ENCODE peak calls at places on chromosomes 2 and 18, in ten cellular contexts. S is lower lobe of right lung; F is CD4-positive, alpha-beta T cell; M is CD4-positive, CD25-positive, alpha-beta regulatory T cell; W is CD8-positive, alpha-beta memory T cell; T is right cardiac atrium; U is spleen; Y is uterus; N is tibial artery; D is sigmoid colon. V is an unnamed sample.
A peak's percentile ranks its signal among the peaks of the same experiment; 100 is the strongest.

GRCh38 chr2:85278361-85278760 is 49.4 kb downstream of the TGOLN2 start:
- DNase-seq in S (no peak), F (no peak), M (no peak), W (no peak), T (no peak), U (no peak), Y (no peak), N (no peak), D (no peak), V (no peak)

GRCh38 chr2:121650554-121650930 is 1.3 kb upstream of the CLASP1 start:
- DNase-seq in S (no peak), F (no peak), M (no peak), W (no peak), T (no peak), U (no peak), Y (no peak), N (no peak), D (no peak), V (no peak)

GRCh38 chr2:16223481-16224177 is 283.3 kb downstream of the MYCN start:
- DNase-seq in S (no peak), F (no peak), M (no peak), W (no peak), T (no peak), U (no peak), Y (no peak), N (peak; percentile 37), D (no peak), V (no peak)

GRCh38 chr2:240596080-240596460 is 9.5 kb downstream of the CAPN10 start:
- DNase-seq in S (peak; percentile 36), F (no peak), M (no peak), W (no peak), T (peak; percentile 65), U (peak; percentile 69), Y (peak; percentile 16), N (peak; percentile 62), D (no peak), V (no peak)

GRCh38 chr2:224691563-224691962 is 24.6 kb downstream of the CCDC195 start:
- DNase-seq in S (no peak), F (no peak), M (no peak), W (no peak), T (no peak), U (no peak), Y (no peak), N (no peak), D (no peak), V (no peak)

GRCh38 chr2:86055314-86055713 is 50.4 kb downstream of the POLR1A start:
- DNase-seq in S (no peak), F (no peak), M (no peak), W (no peak), T (no peak), U (no peak), Y (no peak), N (no peak), D (no peak), V (no peak)

GRCh38 chr2:6946722-6947121 is 29.5 kb downstream of the RNF144A start:
- DNase-seq in S (no peak), F (no peak), M (no peak), W (no peak), T (no peak), U (no peak), Y (no peak), N (no peak), D (no peak), V (no peak)

GRCh38 chr2:20990446-20990988 is 53.4 kb downstream of the APOB start:
- DNase-seq in S (no peak), F (no peak), M (no peak), W (no peak), T (no peak), U (no peak), Y (no peak), N (no peak), D (no peak), V (no peak)

GRCh38 chr2:240452471-240453256 is 17.2 kb downstream of the GPC1 start:
- DNase-seq in S (peak; percentile 74), F (no peak), M (no peak), W (no peak), T (peak; percentile 91), U (peak; percentile 74), Y (peak; percentile 61), N (no peak), D (peak; percentile 81), V (peak; percentile 85)

GRCh38 chr18:48836231-48836805 is 114.4 kb downstream of the SMAD7 start:
- DNase-seq in S (peak; percentile 9), F (no peak), M (no peak), W (no peak), T (no peak), U (peak; percentile 66), Y (no peak), N (peak; percentile 54), D (peak; percentile 45), V (no peak)

GRCh38 chr2:239830066-239830717 is 194.9 kb downstream of the NDUFA10 start:
- DNase-seq in S (no peak), F (no peak), M (no peak), W (no peak), T (no peak), U (peak; percentile 69), Y (no peak), N (peak; percentile 51), D (peak; percentile 50), V (no peak)

DNA sequence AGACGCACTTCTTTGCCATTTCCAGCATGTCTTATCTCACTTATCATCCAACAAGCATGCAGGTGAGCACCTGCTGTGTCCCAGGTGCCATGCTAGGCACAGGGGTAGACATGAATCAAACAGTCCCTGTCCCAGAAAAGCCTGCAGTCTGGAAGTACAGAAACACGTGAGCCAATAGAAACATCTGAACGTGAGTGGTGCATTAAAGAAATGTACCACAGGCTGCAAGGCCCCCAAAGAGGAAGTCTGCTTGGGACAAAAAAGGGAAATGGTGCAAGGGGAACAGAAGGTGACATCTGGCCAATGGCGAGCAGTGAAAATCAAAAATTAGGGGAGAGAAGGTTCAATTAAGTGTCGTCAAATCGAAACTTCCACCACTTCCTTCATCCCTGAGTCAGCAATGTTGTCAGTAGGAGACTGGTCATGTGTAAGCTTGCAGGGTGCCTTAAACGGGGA is 17.6 kb upstream of the TMEM247 start:
- DNase-seq in S (no peak), F (no peak), M (no peak), W (no peak), T (no peak), U (no peak), Y (no peak), N (no peak), D (no peak), V (no peak)
- H3K27ac ChIP-seq in S (peak overlapping the region; percentile 58), F (no peak overlapping the region), M (no peak overlapping the region), W (no peak overlapping the region), T (no peak overlapping the region), U (no peak overlapping the region), Y (no peak overlapping the region), N (no peak overlapping the region), D (peak overlapping the region; percentile 22), V (peak overlapping the region; percentile 94)

GRCh38 chr2:23587330-23587729 is 202.4 kb downstream of the KLHL29 start:
- DNase-seq in S (no peak), F (no peak), M (no peak), W (no peak), T (no peak), U (peak; percentile 41), Y (no peak), N (no peak), D (no peak), V (no peak)

GRCh38 chr2:23588788-23589187 is 203.8 kb downstream of the KLHL29 start:
- DNase-seq in S (no peak), F (no peak), M (no peak), W (no peak), T (no peak), U (peak; percentile 41), Y (no peak), N (no peak), D (peak; percentile 56), V (no peak)

GRCh38 chr2:23589220-23589647 is 204.3 kb downstream of the KLHL29 start:
- DNase-seq in S (peak; percentile 34), F (no peak), M (no peak), W (no peak), T (no peak), U (peak; percentile 53), Y (no peak), N (peak; percentile 66), D (peak; percentile 68), V (no peak)

GRCh38 chr2:23586691-23587090 is 201.7 kb downstream of the KLHL29 start:
- DNase-seq in S (no peak), F (no peak), M (no peak), W (no peak), T (no peak), U (peak; percentile 24), Y (no peak), N (no peak), D (peak; percentile 43), V (no peak)

GRCh38 chr2:23588106-23588505 is 203.1 kb downstream of the KLHL29 start:
- DNase-seq in S (peak; percentile 23), F (no peak), M (no peak), W (no peak), T (no peak), U (peak; percentile 64), Y (no peak), N (no peak), D (peak; percentile 65), V (no peak)
- H3K27ac ChIP-seq in S (no peak overlapping the region), F (no peak overlapping the region), M (no peak overlapping the region), W (no peak overlapping the region), T (no peak overlapping the region), U (no peak overlapping the region), Y (peak overlapping the region; percentile 42), N (peak overlapping the region; percentile 87), D (peak overlapping the region; percentile 89), V (no peak overlapping the region)

DNA sequence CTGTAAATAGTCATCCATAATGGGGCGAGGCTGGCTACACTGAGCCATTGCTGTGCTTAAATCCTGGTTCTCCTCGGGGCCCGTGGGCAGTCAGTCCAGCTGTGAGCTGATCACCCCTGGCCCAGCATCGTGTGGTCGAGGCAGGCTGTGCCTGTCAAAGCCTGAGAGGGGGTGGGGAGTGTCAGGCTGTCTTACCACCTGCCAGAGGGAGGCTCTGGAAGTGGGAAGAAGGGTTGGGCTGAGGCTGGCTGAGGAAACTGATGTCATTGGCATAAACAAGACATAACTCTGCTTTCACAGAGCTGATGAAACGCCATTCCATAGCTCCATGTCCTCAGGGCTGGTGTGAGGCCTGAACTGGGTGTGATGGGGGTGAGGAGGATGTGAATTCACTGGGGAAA is 49.7 kb downstream of the KLHL29 start:
- DNase-seq in S (no peak), F (no peak), M (no peak), W (no peak), T (no peak), U (peak; percentile 32), Y (no peak), N (peak; percentile 55), D (peak; percentile 91), V (no peak)
- H3K27ac ChIP-seq in S (no peak overlapping the region), F (no peak overlapping the region), M (no peak overlapping the region), W (no peak overlapping the region), T (no peak overlapping the region), U (no peak overlapping the region), Y (peak overlapping the region; percentile 78), N (no peak overlapping the region), D (no peak overlapping the region), V (no peak overlapping the region)

DNA sequence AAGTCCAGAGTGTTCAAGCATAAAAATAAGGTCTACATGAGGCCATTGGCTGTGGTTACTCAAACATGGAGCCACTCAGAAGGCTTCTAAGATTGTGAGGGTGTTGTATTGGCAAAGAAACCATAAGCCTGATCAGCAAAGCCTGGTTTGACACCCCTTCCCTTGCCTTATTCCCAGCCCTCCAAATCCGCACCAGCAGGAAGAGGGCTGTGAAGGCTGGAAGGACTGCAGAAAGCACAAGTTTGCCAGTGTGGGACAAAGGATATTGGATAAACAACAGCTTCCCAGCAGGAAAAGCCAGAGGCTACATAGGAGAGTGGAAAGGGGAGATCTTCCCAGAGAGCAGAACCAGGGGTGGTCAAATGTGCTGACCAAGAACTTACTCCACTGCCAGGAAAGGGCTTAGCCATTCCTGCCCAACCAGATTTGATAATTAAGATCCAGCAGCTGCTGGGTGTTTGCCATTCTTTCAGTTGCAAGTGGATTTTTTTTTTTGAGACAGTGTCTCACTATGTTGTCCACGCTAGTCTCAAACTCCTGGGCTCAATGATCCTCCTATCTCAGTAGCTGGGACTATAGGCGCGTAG is 1.5 kb upstream of the PRKAG3 start:
- DNase-seq in S (peak; percentile 2), F (no peak), M (no peak), W (no peak), T (no peak), U (no peak), Y (no peak), N (peak; percentile 21), D (peak; percentile 8), V (no peak)
- H3K27ac ChIP-seq in S (no peak overlapping the region), F (no peak overlapping the region), M (no peak overlapping the region), W (no peak overlapping the region), T (peak overlapping the region; percentile 67), U (no peak overlapping the region), Y (no peak overlapping the region), N (peak overlapping the region; percentile 68), D (no peak overlapping the region), V (no peak overlapping the region)

V was measured in dorsolateral prefrontal cortex.